ENCODE peak calls at places on chromosomes 16 and 17, in nine cellular contexts. G, W, D, X, S, C, A, U and L are unnamed samples.

GRCh38 chr17:67165201-67165600 is 79.8 kb downstream of the HELZ start:
- DNase-seq in G (no peak), W (no peak), D (peak), X (no peak), S (peak), C (no peak), A (no peak), U (no peak), L (no peak)

GRCh38 chr16:25228372-25228771 is 11.6 kb downstream of the AQP8 start:
- DNase-seq in G (no peak), W (no peak), D (no peak), X (no peak), S (no peak), C (no peak), A (no peak), U (no peak), L (no peak)

GRCh38 chr17:12821376-12821940 is 32.2 kb downstream of the ARHGAP44 start:
- DNase-seq in G (peak), W (no peak), D (no peak), X (no peak), S (peak), C (no peak), A (peak), U (peak), L (peak)

GRCh38 chr17:73007447-73007846 is 85.0 kb downstream of the SLC39A11 start:
- DNase-seq in G (no peak), W (peak), D (no peak), X (no peak), S (peak), C (peak), A (peak), U (peak), L (no peak)

GRCh38 chr17:44309472-44309871 is 1.1 kb downstream of the RUNDC3A start:
- DNase-seq in G (no peak), W (no peak), D (no peak), X (no peak), S (no peak), C (no peak), A (no peak), U (no peak), L (no peak)

GRCh38 chr17:42518755-42519545 is 17.1 kb upstream of the NAGLU start:
- DNase-seq in G (no peak), W (peak), D (peak), X (peak), S (peak), C (peak), A (peak), U (peak), L (peak)

GRCh38 chr16:30927789-30928378 is 4.5 kb downstream of the FBXL19 start:
- DNase-seq in G (peak), W (no peak), D (peak), X (peak), S (peak), C (peak), A (peak), U (peak), L (peak)

GRCh38 chr17:22090263-22090935 is 398.1 kb downstream of the KCNJ18 start:
- DNase-seq in G (no peak), W (no peak), D (no peak), X (no peak), S (no peak), C (no peak), A (no peak), U (no peak), L (no peak)

GRCh38 chr17:78179372-78179771 is 7.5 kb downstream of the TK1 start:
- DNase-seq in G (no peak), W (peak), D (no peak), X (no peak), S (no peak), C (peak), A (peak), U (no peak), L (peak)

GRCh38 chr16:85573696-85574641 is 39.2 kb upstream of the GSE1 start:
- DNase-seq in G (no peak), W (no peak), D (peak), X (no peak), S (peak), C (peak), A (peak), U (no peak), L (peak)

GRCh38 chr17:78886954-78887353 is 16.0 kb downstream of the CEP295NL start:
- DNase-seq in G (no peak), W (no peak), D (no peak), X (no peak), S (no peak), C (no peak), A (no peak), U (no peak), L (no peak)

GRCh38 chr16:83530293-83530692 is 277.5 kb upstream of the HSBP1 start:
- DNase-seq in G (no peak), W (no peak), D (no peak), X (no peak), S (peak), C (peak), A (no peak), U (no peak), L (no peak)

GRCh38 chr16:3038896-3039295 is 2.2 kb upstream of the BICDL2 start:
- DNase-seq in G (no peak), W (no peak), D (no peak), X (no peak), S (no peak), C (no peak), A (no peak), U (peak), L (no peak)

GRCh38 chr16:64206877-64207276 is 915.0 kb downstream of the CDH11 start:
- DNase-seq in G (no peak), W (no peak), D (no peak), X (no peak), S (no peak), C (no peak), A (peak), U (no peak), L (no peak)

GRCh38 chr16:57680842-57681241 is 12.7 kb downstream of the ADGRG3 start:
- DNase-seq in G (no peak), W (no peak), D (no peak), X (no peak), S (peak), C (no peak), A (no peak), U (no peak), L (no peak)
- H3K4me3 ChIP-seq in G (no peak), W (no peak), D (no peak), X (no peak), S (no peak), C (no peak), A (no peak), U (no peak), L (no peak)

DNA sequence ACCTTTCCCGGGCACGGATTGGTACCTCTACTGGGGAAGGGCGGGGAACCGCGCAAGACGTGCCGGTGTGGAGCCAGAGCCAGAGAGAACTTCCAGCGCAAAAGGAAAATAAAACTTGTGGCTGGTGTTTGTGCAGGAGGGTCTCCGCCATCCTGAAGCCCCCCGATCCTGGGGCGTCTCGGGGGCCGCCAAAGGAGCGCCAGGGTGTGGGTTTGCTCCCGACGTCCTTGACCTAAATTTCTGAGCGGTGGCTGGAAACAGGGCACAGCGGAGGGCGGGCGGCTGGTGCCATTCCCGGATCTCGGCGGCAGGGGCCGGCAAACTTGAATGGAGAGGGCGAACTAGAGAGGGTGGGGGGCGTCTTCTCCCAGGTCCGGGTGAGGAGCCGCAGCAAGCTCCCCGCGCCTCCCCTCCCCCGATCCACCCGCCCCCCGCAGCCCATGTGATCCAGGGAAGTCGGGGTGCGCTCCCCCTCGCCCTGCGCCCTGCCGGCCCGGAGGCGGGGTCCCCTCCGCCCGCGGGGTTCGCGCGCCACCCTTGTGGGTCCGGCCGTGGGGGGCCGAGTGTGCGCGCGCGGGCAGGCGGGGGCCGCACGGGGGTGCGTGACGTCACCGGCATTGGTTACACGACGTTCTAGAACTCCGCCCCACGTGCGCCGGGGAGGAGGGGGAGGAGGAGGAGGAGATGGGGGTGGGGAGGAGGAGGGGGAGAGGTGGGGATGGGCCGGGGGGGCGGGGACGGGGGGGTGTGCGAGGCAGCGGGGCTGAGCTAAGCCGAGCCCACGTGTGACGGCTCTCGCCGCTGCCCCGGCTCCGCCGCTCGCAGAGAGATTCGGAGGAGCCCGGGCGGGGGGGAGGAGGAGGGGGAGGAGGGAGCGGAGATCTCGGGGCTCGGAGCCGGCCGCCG is at the start of gene MSI2:
- DNase-seq in G (peak), W (peak), D (peak), X (peak), S (peak), C (peak), A (peak), U (peak), L (peak)
- TF ChIP-seq CTCF in G (no peak), W (no peak), D (peak), X (no peak), S (peak), C (no peak), A (no peak), U (no peak), L (no peak)

GRCh38 chr16:73059779-73060178 is 11.9 kb upstream of the ZFHX3 start:
- DNase-seq in G (no peak), W (no peak), D (no peak), X (no peak), S (peak), C (no peak), A (no peak), U (no peak), L (peak)
- H3K4me3 ChIP-seq in G (peak), W (no peak), D (peak), X (no peak), S (peak), C (peak), A (no peak), U (peak), L (peak)

GRCh38 chr17:58989629-58990028 is 117.1 kb downstream of the TRIM37 start:
- DNase-seq in G (no peak), W (no peak), D (no peak), X (no peak), S (no peak), C (no peak), A (no peak), U (no peak), L (no peak)

GRCh38 chr17:58982626-58983025 is 124.1 kb downstream of the TRIM37 start:
- DNase-seq in G (no peak), W (no peak), D (no peak), X (no peak), S (no peak), C (no peak), A (no peak), U (no peak), L (no peak)

GRCh38 chr17:58986005-58986404 is 120.7 kb downstream of the TRIM37 start:
- DNase-seq in G (no peak), W (no peak), D (no peak), X (no peak), S (no peak), C (no peak), A (no peak), U (no peak), L (peak)

GRCh38 chr17:58985265-58985810 is 121.3 kb downstream of the TRIM37 start:
- DNase-seq in G (no peak), W (no peak), D (no peak), X (no peak), S (no peak), C (no peak), A (no peak), U (no peak), L (no peak)
- TF ChIP-seq CTCF in G (no peak), W (no peak), D (no peak), X (no peak), S (no peak), C (no peak), A (no peak), U (no peak), L (no peak)

GRCh38 chr17:3910420-3911270 is 5.6 kb downstream of the P2RX1 start:
- DNase-seq in G (no peak), W (no peak), D (no peak), X (no peak), S (no peak), C (no peak), A (no peak), U (no peak), L (no peak)
- H3K4me3 ChIP-seq in G (no peak), W (no peak), D (no peak), X (no peak), S (no peak), C (no peak), A (no peak), U (no peak), L (no peak)